ENCODE peak calls at places on chromosomes 12 and 14, in six cellular contexts. B, C, P, Q, O and G are unnamed samples. For H3K27me3, the result is how much of the 10 kb centered on the place peaks cover.

GRCh38 chr12:77667101-77667500 is 163.6 kb upstream of the NAV3 start:
- DNase-seq in P (no peak), O (no peak), C (peak), Q (no peak), B (no peak), G (no peak)

GRCh38 chr12:102300824-102301461 is 103.3 kb upstream of the PMCH start:
- DNase-seq in Q (no peak), O (peak), C (peak), B (no peak), P (peak), G (no peak)

GRCh38 chr12:78695749-78696148 is 168.8 kb upstream of the SYT1 start:
- DNase-seq in P (no peak), Q (no peak), B (no peak), O (no peak), C (no peak), G (no peak)

GRCh38 chr12:33223956-33224355 is 215.7 kb downstream of the SYT10 start:
- DNase-seq in C (peak), Q (no peak), P (no peak), O (no peak), B (no peak), G (no peak)

GRCh38 chr12:85725991-85726390 is 110.2 kb downstream of the RASSF9 start:
- DNase-seq in Q (no peak), B (no peak), C (no peak), O (peak), P (no peak), G (no peak)

GRCh38 chr14:83825836-83826235 is 1704.1 kb upstream of the FLRT2 start:
- DNase-seq in C (no peak), O (no peak), P (no peak), Q (no peak), B (no peak), G (no peak)

GRCh38 chr12:119302334-119303132 is 32.0 kb upstream of the CCDC60 start:
- DNase-seq in B (no peak), O (no peak), Q (peak), P (no peak), C (no peak), G (peak)

GRCh38 chr12:128994869-128995268 is 141.6 kb downstream of the GLT1D1 start:
- DNase-seq in C (no peak), B (no peak), O (no peak), P (no peak), Q (no peak), G (no peak)

GRCh38 chr14:80003138-80003537 is 208.2 kb downstream of the DIO2 start:
- DNase-seq in O (no peak), B (no peak), P (no peak), Q (no peak), C (no peak), G (no peak)

GRCh38 chr14:49769171-49769570 is 1.2 kb downstream of the KLHDC2 start:
- DNase-seq in Q (no peak), P (no peak), C (peak), B (no peak), O (peak), G (no peak)

GRCh38 chr14:101595887-101596721 is 34.8 kb downstream of the DIO3 start:
- DNase-seq in Q (no peak), O (no peak), C (no peak), P (no peak), B (peak), G (no peak)

GRCh38 chr12:5988659-5989116 is 43.6 kb upstream of the ANO2 start:
- DNase-seq in Q (peak), P (peak), C (peak), O (peak), B (peak), G (peak)

GRCh38 chr12:26821212-26821701 is 11.7 kb downstream of the ITPR2 start:
- DNase-seq in C (no peak), B (no peak), Q (no peak), P (peak), O (peak), G (no peak)

GRCh38 chr14:93186961-93187360 is 1.8 kb downstream of the LYSET start:
- DNase-seq in O (no peak), C (no peak), B (no peak), Q (no peak), P (no peak), G (no peak)

GRCh38 chr14:89330236-89331002 is 86.6 kb downstream of the FOXN3 start:
- DNase-seq in B (peak), Q (no peak), O (peak), C (no peak), P (peak), G (no peak)

GRCh38 chr14:96299441-96299840 is 43.4 kb downstream of the BDKRB1 start:
- DNase-seq in B (no peak), P (no peak), Q (no peak), O (no peak), C (no peak), G (peak)

GRCh38 chr12:25388216-25388615 is 137.5 kb upstream of the KRAS start:
- DNase-seq in C (peak), Q (no peak), B (no peak), O (no peak), P (no peak), G (no peak)

GRCh38 chr12:1918081-1918874 is at the start of gene CACNA2D4:
- DNase-seq in O (no peak), P (no peak), Q (peak), B (peak), C (no peak), G (no peak)

GRCh38 chr12:14770495-14771313 is 32.6 kb downstream of the WBP11 start:
- DNase-seq in P (peak), Q (peak), B (peak), C (peak), O (peak), G (peak)

GRCh38 chr12:72774023-72774422 is 501.9 kb downstream of the TRHDE start:
- DNase-seq in Q (no peak), O (no peak), P (no peak), C (no peak), B (no peak), G (no peak)

GRCh38 chr14:64232095-64232830 is 61.9 kb downstream of the ESR2 start:
- DNase-seq in P (no peak), B (no peak), C (peak), O (peak), Q (no peak), G (peak)

GRCh38 chr12:131909596-131910219 is 15.3 kb downstream of the ULK1 start:
- DNase-seq in Q (no peak), C (no peak), O (no peak), P (no peak), B (no peak), G (peak)

GRCh38 chr12:1890119-1890703 is 28.2 kb downstream of the CACNA2D4 start:
- DNase-seq in O (no peak), Q (no peak), B (peak), P (no peak), C (no peak), G (no peak)

GRCh38 chr14:51622376-51622775 is 29.3 kb upstream of the FRMD6 start:
- DNase-seq in P (no peak), B (no peak), Q (no peak), C (no peak), O (no peak), G (no peak)

GRCh38 chr12:129672110-129672509 is 231.7 kb downstream of the TMEM132D start:
- DNase-seq in B (no peak), C (no peak), P (no peak), O (no peak), Q (no peak), G (no peak)

DNA sequence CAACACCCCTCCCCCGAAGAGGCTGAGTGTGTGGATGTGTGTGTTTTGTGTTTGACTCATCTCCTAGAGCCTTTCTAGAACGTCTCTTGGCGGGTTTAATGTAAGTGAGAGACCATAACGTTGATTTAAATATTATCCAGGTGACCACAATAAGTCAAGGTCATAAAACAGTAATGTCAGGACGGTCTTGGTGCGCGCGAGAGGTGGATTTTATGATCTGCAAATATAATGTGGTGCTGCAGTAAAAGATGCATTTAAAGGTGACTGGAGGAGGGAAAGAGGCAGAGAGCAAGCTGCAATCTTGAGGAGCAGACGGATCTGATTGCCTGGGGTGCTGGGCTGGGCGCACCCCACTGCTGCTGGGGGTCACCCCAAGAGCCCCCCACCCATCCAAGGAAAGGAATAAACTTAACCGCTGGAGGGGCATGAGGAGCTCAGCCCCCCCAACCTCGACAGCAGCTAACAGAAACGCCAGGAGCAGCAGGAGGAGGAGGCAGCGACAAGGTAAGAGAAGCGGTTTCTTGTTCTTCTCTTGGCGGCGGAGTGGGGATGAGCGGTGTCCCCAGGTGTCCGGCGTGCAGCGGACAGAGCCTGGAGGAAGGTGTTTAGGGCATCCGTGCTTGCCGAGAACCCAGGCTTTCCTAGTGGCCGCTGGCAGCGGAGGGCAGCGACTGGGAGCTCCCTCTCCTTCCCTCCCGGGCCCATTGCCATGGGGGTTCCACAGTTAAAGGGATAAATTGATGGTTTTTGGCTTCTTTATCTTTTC is 5.5 kb downstream of the HOXC10 start:
- DNase-seq in C (no peak), O (no peak), B (no peak), P (no peak), Q (no peak), G (no peak)
- H3K27me3 ChIP-seq in C (under half), O (half or more), B (half or more), P (half or more), Q (under half), G (under half)

DNA sequence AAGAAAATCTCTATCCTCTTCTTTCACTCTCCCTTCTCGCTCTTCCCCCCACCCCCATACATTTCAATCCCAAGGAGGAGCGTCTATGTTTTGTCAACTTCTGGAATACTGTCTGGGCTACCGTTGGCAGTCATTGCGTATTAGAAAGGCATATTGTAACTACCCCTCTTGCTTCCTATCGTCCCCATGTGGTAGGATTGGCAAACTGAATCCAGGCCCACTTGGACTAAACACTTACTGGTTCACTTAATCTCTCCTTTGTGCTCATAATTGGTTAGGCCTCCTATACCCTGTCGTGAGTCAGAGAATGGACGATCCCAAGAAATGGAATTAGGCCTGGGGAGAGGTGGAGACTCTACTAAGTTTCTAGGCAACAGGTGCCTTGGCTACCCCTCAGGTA is 68.8 kb upstream of the SLC8A3 start:
- DNase-seq in C (peak), B (no peak), O (peak), P (no peak), Q (no peak), G (no peak)
- H3K27me3 ChIP-seq in C (under half), B (under half), O (under half), P (under half), Q (under half), G (under half)

DNA sequence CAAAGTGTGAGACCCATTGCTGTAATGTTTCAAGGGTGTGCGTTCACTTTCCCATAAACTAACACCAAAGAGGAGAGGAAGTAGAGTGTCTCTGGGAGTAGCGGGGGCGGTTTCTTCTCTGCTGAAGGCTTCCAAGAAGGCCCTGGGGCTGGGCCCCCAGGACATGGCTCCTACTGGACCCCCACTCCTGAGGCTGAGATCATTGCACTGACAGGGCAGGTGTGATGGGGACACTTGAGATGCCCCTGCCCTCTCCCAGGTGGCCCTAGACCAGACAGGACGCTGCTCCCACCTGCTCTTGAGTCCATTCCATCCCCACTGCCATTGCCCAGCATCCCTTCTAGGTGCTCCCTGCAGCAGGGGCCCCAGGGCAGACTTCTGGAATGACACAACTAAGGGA is 20.1 kb downstream of the TMEM63C start:
- DNase-seq in O (no peak), P (no peak), C (no peak), Q (no peak), B (no peak), G (no peak)
- H3K27me3 ChIP-seq in O (under half), P (under half), C (under half), Q (under half), B (under half), G (under half)

GRCh38 chr12:57219993-57220728 is 3.6 kb downstream of the NXPH4 start:
- DNase-seq in O (no peak), Q (no peak), P (no peak), B (no peak), C (no peak), G (no peak)

GRCh38 chr12:57216014-57216891 is at the start of gene NXPH4:
- DNase-seq in Q (peak), P (peak), C (no peak), B (no peak), O (no peak), G (peak)

GRCh38 chr12:57216931-57217871 is 607 bp downstream of the NXPH4 start:
- DNase-seq in P (no peak), O (no peak), Q (peak), C (peak), B (no peak), G (no peak)

GRCh38 chr12:57219205-57219992 is 2.8 kb downstream of the NXPH4 start:
- DNase-seq in P (no peak), C (no peak), O (no peak), B (no peak), Q (no peak), G (no peak)

DNA sequence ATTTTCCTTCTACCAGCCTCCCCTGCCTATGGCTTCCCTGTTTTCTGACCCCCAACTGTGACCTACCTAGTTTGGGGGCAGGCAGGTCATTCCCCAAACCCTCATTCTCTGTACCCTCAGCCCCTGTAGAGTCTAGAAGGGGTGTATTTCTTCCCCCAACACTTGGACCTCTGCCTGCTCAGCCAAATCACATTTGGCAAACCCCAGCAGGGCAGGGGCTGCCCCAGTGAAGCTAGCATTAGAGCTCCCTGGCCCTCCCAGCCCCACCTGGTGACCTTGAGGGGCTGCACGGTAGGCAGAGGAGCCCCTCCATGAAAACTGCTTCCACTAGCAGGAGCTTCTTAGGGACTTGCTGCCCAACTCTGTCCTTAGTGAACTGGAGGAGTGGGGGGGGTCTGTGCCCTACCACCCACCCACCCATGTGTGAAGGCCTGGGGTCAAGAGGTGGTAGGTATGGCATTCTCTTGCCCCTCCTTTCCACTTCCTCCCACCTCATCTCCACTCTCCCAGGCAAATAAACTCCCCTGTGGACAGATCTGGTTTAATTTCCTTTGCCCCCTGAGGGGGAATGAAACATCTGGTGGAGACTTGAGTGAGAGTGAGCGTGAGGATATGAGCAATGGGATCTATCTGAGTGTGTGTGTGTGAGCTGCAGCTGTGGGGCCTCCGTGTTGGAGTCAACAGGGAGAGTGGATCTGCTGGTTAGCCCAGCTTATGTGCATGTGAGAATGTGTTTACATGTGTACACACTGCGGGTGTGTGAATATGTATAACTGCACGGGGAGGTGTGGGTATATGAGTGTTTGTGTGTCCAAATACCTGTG is 1.6 kb downstream of the NXPH4 start:
- DNase-seq in Q (no peak), O (no peak), P (no peak), C (no peak), B (no peak), G (no peak)
- H3K27me3 ChIP-seq in Q (under half), O (half or more), P (under half), C (under half), B (under half), G (half or more)

GRCh38 chr14:36503771-36504741 is 16.0 kb downstream of the NKX2-1 start:
- DNase-seq in O (no peak), C (no peak), P (no peak), Q (no peak), B (peak), G (no peak)

GRCh38 chr14:36504805-36505192 is 15.2 kb downstream of the NKX2-1 start:
- DNase-seq in C (no peak), B (no peak), P (no peak), Q (no peak), O (no peak), G (no peak)

GRCh38 chr14:36505193-36505815 is 14.7 kb downstream of the NKX2-1 start:
- DNase-seq in C (no peak), O (no peak), Q (no peak), B (peak), P (no peak), G (no peak)

GRCh38 chr14:36505892-36506731 is 13.9 kb downstream of the NKX2-1 start:
- DNase-seq in P (no peak), B (no peak), Q (no peak), O (no peak), C (no peak), G (no peak)

GRCh38 chr14:36502558-36503508 is 17.2 kb downstream of the NKX2-1 start:
- DNase-seq in P (no peak), C (no peak), B (peak), Q (no peak), O (no peak), G (no peak)
- H3K27me3 ChIP-seq in P (under half), C (half or more), B (under half), Q (under half), O (half or more), G (half or more)

DNA sequence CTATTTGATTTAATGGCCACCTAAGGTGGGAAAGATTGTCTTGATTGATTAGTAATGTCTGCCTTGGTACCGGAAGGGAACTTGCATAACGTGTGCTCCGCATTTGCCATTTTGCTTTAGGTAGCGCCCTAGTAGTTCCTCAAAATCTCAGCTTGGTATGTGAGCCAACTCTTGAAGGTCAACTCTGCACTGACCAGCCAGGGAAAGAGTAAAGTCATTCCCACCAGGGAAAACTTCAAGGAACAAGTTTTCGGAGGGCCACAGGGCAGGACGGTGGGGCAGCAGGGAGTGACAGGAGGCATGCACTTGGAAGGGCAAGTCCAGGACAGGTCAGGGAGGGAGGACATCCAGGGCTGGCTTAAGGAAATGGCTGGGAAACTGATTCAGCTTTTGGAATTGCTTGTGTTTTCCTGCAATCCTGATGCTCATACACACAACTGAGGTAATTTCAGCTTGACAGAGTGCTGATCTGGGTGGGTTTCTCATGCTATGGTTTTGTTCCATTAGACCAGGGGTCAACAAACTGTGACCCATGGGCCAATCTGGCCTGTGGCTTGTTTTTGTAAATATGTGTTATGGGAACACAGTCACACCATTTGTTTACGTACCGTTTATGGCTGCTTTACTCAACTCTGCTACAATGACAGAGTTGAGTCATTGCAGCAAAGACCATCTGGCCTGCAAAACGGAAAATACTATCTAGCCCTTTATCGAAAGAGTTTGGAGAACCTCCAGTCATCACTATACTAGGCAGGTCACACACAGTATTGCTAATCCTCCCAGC is 184.5 kb downstream of the RBM19 start:
- DNase-seq in C (no peak), B (no peak), O (peak), Q (no peak), P (no peak), G (no peak)
- H3K27me3 ChIP-seq in C (under half), B (under half), O (under half), Q (under half), P (under half), G (under half)

GRCh38 chr12:104698871-104699270 is 242.1 kb downstream of the CHST11 start:
- DNase-seq in O (no peak), Q (no peak), B (no peak), P (no peak), C (peak), G (no peak)
- H3K27me3 ChIP-seq in O (under half), Q (under half), B (under half), P (under half), C (under half), G (under half)

GRCh38 chr14:36509056-36509917 is 10.7 kb downstream of the NKX2-1 start:
- DNase-seq in P (no peak), O (no peak), C (no peak), Q (no peak), B (no peak), G (no peak)

GRCh38 chr14:36506732-36507614 is 13.1 kb downstream of the NKX2-1 start:
- DNase-seq in C (no peak), O (no peak), B (no peak), Q (no peak), P (no peak), G (no peak)

GRCh38 chr14:36508418-36509051 is 11.5 kb downstream of the NKX2-1 start:
- DNase-seq in P (no peak), O (no peak), Q (no peak), B (no peak), C (no peak), G (no peak)

GRCh38 chr14:36510078-36510799 is 9.8 kb downstream of the NKX2-1 start:
- DNase-seq in B (no peak), C (no peak), Q (no peak), P (no peak), O (no peak), G (no peak)

GRCh38 chr14:36507847-36508417 is 12.1 kb downstream of the NKX2-1 start:
- DNase-seq in Q (no peak), B (no peak), C (no peak), P (no peak), O (no peak), G (no peak)
- H3K27me3 ChIP-seq in Q (under half), B (under half), C (half or more), P (half or more), O (half or more), G (half or more)

GRCh38 chr14:105199093-105199492 is 18.0 kb upstream of the NUDT14 start:
- DNase-seq in C (no peak), Q (peak), B (no peak), O (peak), P (no peak), G (no peak)
- H3K27me3 ChIP-seq in C (under half), Q (under half), B (under half), O (under half), P (under half), G (under half)